ENCODE peak calls at places on chromosomes 4 and X, in seven cellular contexts. X is lower lobe of right lung; Y is PC-3; A is CD8-positive, alpha-beta memory T cell; V is cardiac muscle cell; E is CD4-positive, alpha-beta memory T cell; J is psoas muscle. R is an unnamed sample.
A peak's percentile ranks its signal among the peaks of the same experiment; 100 is the strongest.

GRCh38 chr4:118417325-118417724 is 64.5 kb upstream of the PRSS12 start:
- DNase-seq in X (no peak), Y (no peak), A (no peak), V (no peak), E (no peak), J (no peak), R (no peak)

GRCh38 chrX:24026403-24026801 is 584 bp downstream of the KLHL15 start:
- DNase-seq in X (no peak), Y (no peak), A (no peak), V (peak; percentile 40), E (no peak), J (no peak), R (no peak)

GRCh38 chr4:159227984-159228383 is 125.1 kb downstream of the RAPGEF2 start:
- DNase-seq in X (peak; percentile 83), Y (no peak), A (no peak), V (peak; percentile 90), E (no peak), J (peak; percentile 79), R (peak; percentile 56)

GRCh38 chr4:111267786-111268185 is 644.9 kb upstream of the PITX2 start:
- DNase-seq in X (no peak), Y (no peak), A (no peak), V (no peak), E (no peak), J (no peak), R (no peak)

GRCh38 chrX:31969714-31970113 is 897.9 kb upstream of the FTHL17 start:
- DNase-seq in X (no peak), Y (no peak), A (no peak), V (no peak), E (no peak), J (no peak), R (no peak)

GRCh38 chrX:45527834-45528233 is 327.2 kb upstream of the DIPK2B start:
- DNase-seq in X (no peak), Y (no peak), A (no peak), V (peak; percentile 38), E (no peak), J (no peak), R (no peak)

GRCh38 chrX:153637121-153638040 is 9.6 kb upstream of the DUSP9 start:
- DNase-seq in X (no peak), Y (no peak), A (no peak), V (no peak), E (no peak), J (peak; percentile 39), R (no peak)

GRCh38 chr4:118848901-118849300 is 13.0 kb upstream of the SEC24D start:
- DNase-seq in X (no peak), Y (no peak), A (no peak), V (no peak), E (no peak), J (no peak), R (no peak)

GRCh38 chr4:24473309-24473721 is 111.0 kb downstream of the DHX15 start:
- DNase-seq in X (no peak), Y (peak; percentile 38), A (no peak), V (peak; percentile 46), E (peak; percentile 8), J (no peak), R (no peak)

GRCh38 chrX:136170109-136170800 is 22.9 kb downstream of the FHL1 start:
- DNase-seq in X (no peak), Y (no peak), A (no peak), V (peak; percentile 63), E (no peak), J (peak; percentile 68), R (no peak)

GRCh38 chr4:101944649-101945048 is 154.1 kb downstream of the BANK1 start:
- DNase-seq in X (no peak), Y (peak; percentile 9), A (no peak), V (no peak), E (no peak), J (no peak), R (no peak)

GRCh38 chrX:69603566-69604194 is 12.2 kb upstream of the EDA start:
- DNase-seq in X (no peak), Y (no peak), A (no peak), V (peak; percentile 70), E (no peak), J (no peak), R (no peak)

GRCh38 chr4:37946503-37947179 is 13.6 kb upstream of the PTTG2 start:
- DNase-seq in X (peak; percentile 79), Y (no peak), A (no peak), V (no peak), E (no peak), J (peak; percentile 57), R (no peak)

GRCh38 chr4:74056114-74056857 is 17.8 kb upstream of the CXCL3 start:
- DNase-seq in X (no peak), Y (peak; percentile 79), A (no peak), V (peak; percentile 45), E (no peak), J (no peak), R (no peak)

GRCh38 chr4:37722000-37722638 is 35.9 kb upstream of the RELL1 start:
- DNase-seq in X (no peak), Y (no peak), A (no peak), V (no peak), E (peak; percentile 4), J (no peak), R (no peak)

GRCh38 chr4:153495480-153496206 is 29.5 kb downstream of the TMEM131L start:
- DNase-seq in X (no peak), Y (peak; percentile 54), A (no peak), V (no peak), E (no peak), J (no peak), R (no peak)

GRCh38 chr4:153501578-153501977 is 35.4 kb downstream of the TMEM131L start:
- DNase-seq in X (no peak), Y (no peak), A (no peak), V (no peak), E (no peak), J (no peak), R (no peak)

GRCh38 chr4:153497988-153498967 is 32.1 kb downstream of the TMEM131L start:
- DNase-seq in X (no peak), Y (no peak), A (no peak), V (peak; percentile 86), E (no peak), J (no peak), R (no peak)

GRCh38 chr4:153497091-153497531 is 31.0 kb downstream of the TMEM131L start:
- DNase-seq in X (no peak), Y (peak; percentile 64), A (peak; percentile 41), V (peak; percentile 37), E (peak; percentile 63), J (no peak), R (no peak)

DNA sequence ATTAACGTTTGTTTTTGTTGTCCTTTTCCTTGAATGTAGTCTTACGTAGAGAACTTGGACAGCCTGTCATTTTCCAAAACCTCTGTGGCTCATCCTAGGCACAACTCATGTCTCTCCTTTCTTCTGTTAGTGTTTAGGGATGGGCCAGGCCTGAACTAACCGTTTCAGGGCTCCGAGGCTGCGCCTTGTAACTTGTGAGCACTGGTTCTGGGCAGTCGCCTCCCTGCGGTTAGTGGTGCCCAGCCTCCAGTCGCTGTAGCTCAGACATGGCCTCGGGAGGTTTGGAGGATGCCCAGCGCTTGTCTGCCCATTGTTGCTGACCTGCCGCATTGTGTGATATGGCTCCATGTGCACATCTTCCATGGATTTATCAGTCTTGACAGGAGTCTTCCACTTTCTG is 32.8 kb downstream of the TMEM131L start:
- DNase-seq in X (no peak), Y (no peak), A (no peak), V (no peak), E (no peak), J (no peak), R (no peak)
- H3K4me1 ChIP-seq in X (peaks cover 13% of the 10 kb centered on the region), Y (peaks cover 33% of the 10 kb centered on the region), A (peaks cover 96% of the 10 kb centered on the region), V (peaks cover 19% of the 10 kb centered on the region), E (peaks cover 97% of the 10 kb centered on the region), J (peaks cover 72% of the 10 kb centered on the region), R (peaks cover 23% of the 10 kb centered on the region)

DNA sequence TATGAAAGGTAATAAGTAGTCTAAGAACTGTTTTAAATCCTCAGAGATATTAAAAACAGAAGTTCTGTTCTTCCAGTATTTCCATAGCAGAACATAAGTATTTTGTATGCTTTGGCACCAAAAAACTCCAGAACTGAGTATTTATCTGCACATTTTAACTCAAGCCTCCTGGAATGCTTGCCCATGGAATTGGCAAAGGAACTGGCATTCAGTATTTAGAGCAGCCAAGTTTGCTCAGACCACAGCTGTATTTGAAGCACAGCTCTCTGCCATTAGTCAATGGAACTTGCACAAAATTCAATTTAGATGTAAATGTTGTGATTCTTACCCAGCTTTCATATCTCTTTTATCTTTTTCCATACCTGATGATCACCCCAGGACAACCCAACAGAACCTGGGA is 42.2 kb downstream of the NDNF start:
- DNase-seq in X (no peak), Y (no peak), A (no peak), V (no peak), E (no peak), J (no peak), R (no peak)
- H3K4me1 ChIP-seq in X (no peaks in the 10 kb centered on the region), Y (no peaks in the 10 kb centered on the region), A (no peaks in the 10 kb centered on the region), V (no peaks in the 10 kb centered on the region), E (no peaks in the 10 kb centered on the region), J (no peaks in the 10 kb centered on the region), R (no peaks in the 10 kb centered on the region)

GRCh38 chr4:7817877-7818675 is 121.6 kb downstream of the AFAP1 start:
- DNase-seq in X (no peak), Y (no peak), A (no peak), V (peak; percentile 79), E (no peak), J (no peak), R (no peak)

GRCh38 chr4:7818676-7819041 is 121.0 kb downstream of the AFAP1 start:
- DNase-seq in X (no peak), Y (no peak), A (no peak), V (no peak), E (no peak), J (no peak), R (no peak)

GRCh38 chr4:7821245-7822165 is 118.2 kb downstream of the AFAP1 start:
- DNase-seq in X (no peak), Y (no peak), A (no peak), V (peak; percentile 56), E (no peak), J (no peak), R (no peak)

GRCh38 chr4:7819446-7819845 is 120.2 kb downstream of the AFAP1 start:
- DNase-seq in X (no peak), Y (no peak), A (no peak), V (no peak), E (no peak), J (no peak), R (no peak)

DNA sequence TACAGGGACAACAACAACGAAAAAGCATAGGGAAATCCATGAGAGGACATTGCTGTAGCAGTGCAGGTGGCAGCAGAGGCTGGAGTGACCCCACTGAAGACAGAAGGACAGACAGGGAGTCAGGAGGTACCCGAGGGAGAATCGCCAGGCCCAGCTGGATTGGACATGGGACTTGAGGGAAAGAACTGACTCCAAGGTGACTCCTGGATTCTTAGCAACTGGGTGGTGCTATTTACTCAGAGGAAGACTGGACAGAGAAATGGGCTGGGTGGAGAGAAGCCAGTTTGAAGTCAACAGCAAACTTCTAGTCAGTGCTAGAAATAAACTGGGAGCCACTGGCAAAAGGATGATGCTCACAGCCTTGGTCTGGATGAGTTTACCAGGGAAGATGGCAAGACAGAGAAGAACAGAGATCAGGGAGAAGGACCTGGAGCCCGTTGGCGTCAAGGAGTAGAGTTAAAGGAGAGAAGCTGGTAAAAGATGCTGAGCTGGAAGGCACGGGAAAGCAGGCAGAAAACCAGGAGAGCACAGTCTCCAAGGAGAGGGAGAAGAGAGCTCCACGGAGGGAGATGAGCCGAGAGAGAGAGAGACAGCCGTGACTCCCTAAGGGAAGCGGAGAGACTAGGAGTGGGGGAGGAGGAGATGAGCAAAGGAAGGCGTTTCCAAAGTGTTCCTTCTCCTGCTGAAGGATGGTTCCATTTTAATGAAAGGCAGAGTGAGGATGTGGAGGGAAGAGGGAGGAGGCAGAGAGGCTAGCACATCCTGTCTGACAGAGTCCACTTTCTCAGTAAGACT is 119.4 kb downstream of the AFAP1 start:
- DNase-seq in X (no peak), Y (no peak), A (no peak), V (no peak), E (no peak), J (no peak), R (no peak)
- H3K4me1 ChIP-seq in X (peaks cover 6% of the 10 kb centered on the region), Y (no peaks in the 10 kb centered on the region), A (no peaks in the 10 kb centered on the region), V (peaks cover 41% of the 10 kb centered on the region), E (no peaks in the 10 kb centered on the region), J (peaks cover 25% of the 10 kb centered on the region), R (peaks cover 6% of the 10 kb centered on the region)

GRCh38 chr4:140233811-140234696 is 80.1 kb upstream of the MAML3 start:
- DNase-seq in X (no peak), Y (peak; percentile 29), A (no peak), V (peak; percentile 59), E (no peak), J (no peak), R (no peak)
- H3K4me1 ChIP-seq in X (peaks cover 28% of the 10 kb centered on the region), Y (peaks cover 4% of the 10 kb centered on the region), A (no peaks in the 10 kb centered on the region), V (peaks cover 30% of the 10 kb centered on the region), E (no peaks in the 10 kb centered on the region), J (peaks cover 36% of the 10 kb centered on the region), R (no peaks in the 10 kb centered on the region)

R was measured in RWPE2.